ENCODE peak calls at places on chromosomes 12 and 14, in nine cellular contexts. N, G, C, O, K, W, S, U and Y are unnamed samples. For H3K4me1 and H3K36me3, the result is how much of the 10 kb centered on the place peaks cover.

GRCh38 chr12:69405466-69405865 is 45.9 kb downstream of the YEATS4 start:
- DNase-seq in C (no peak), O (no peak), K (peak), G (no peak), S (peak), U (no peak), W (peak), N (no peak), Y (no peak)

GRCh38 chr12:26939192-26939832 is 1.0 kb downstream of the FGFR1OP2 start:
- DNase-seq in C (no peak), G (no peak), S (no peak), N (no peak), O (no peak), K (no peak), W (peak), U (no peak), Y (no peak)

GRCh38 chr14:101351769-101352168 is 209.5 kb upstream of the DIO3 start:
- DNase-seq in U (no peak), O (no peak), S (peak), G (no peak), W (no peak), N (no peak), C (no peak), K (no peak), Y (no peak)

GRCh38 chr14:63901434-63902085 is 48.8 kb downstream of the SYNE2 start:
- DNase-seq in S (no peak), N (no peak), O (no peak), G (no peak), W (peak), C (no peak), K (no peak), U (no peak), Y (no peak)

GRCh38 chr12:84842406-84843013 is 70.1 kb downstream of the SLC6A15 start:
- DNase-seq in O (no peak), C (no peak), S (no peak), G (peak), N (no peak), K (peak), U (no peak), W (peak), Y (no peak)

GRCh38 chr14:61262082-61262481 is 19.1 kb downstream of the TMEM30B start:
- DNase-seq in W (peak), O (no peak), C (no peak), G (no peak), U (no peak), N (no peak), S (no peak), K (no peak), Y (no peak)

GRCh38 chr14:59349154-59349772 is 115.9 kb downstream of the GPR135 start:
- DNase-seq in U (no peak), N (no peak), W (no peak), C (no peak), K (no peak), O (no peak), S (no peak), G (no peak), Y (no peak)

GRCh38 chr14:73295198-73295796 is 58.0 kb downstream of the PAPLN start:
- DNase-seq in G (peak), U (no peak), W (peak), N (peak), C (peak), O (no peak), S (no peak), K (peak), Y (no peak)

GRCh38 chr14:23542261-23542660 is 9.3 kb downstream of the ZFHX2 start:
- DNase-seq in C (no peak), G (no peak), S (no peak), K (no peak), O (no peak), N (no peak), W (no peak), U (no peak), Y (no peak)

GRCh38 chr14:100239200-100239839 is 376 bp downstream of the YY1 start:
- DNase-seq in N (peak), W (no peak), O (peak), C (no peak), K (no peak), G (no peak), U (no peak), S (no peak), Y (no peak)

GRCh38 chr12:6961278-6961694 is 9.2 kb downstream of the PHB2 start:
- DNase-seq in G (no peak), N (peak), W (no peak), S (peak), C (peak), K (no peak), U (peak), O (peak), Y (peak)

GRCh38 chr14:99186956-99187690 is 84.9 kb downstream of the BCL11B start:
- DNase-seq in U (peak), K (no peak), O (no peak), N (no peak), W (no peak), C (no peak), G (no peak), S (no peak), Y (no peak)

GRCh38 chr12:10197879-10198278 is 14.8 kb upstream of the GABARAPL1 start:
- DNase-seq in C (no peak), O (no peak), S (no peak), U (no peak), N (no peak), G (no peak), W (no peak), K (no peak), Y (no peak)

GRCh38 chr14:52015411-52016030 is 26.2 kb downstream of the RTRAF start:
- DNase-seq in N (peak), K (peak), G (peak), C (no peak), O (no peak), W (peak), S (no peak), U (no peak), Y (no peak)

GRCh38 chr14:57617510-57617909 is 123.9 kb upstream of the CCDC198 start:
- DNase-seq in W (no peak), U (no peak), G (no peak), O (no peak), K (no peak), S (no peak), N (no peak), C (no peak), Y (no peak)

GRCh38 chr12:92717202-92717601 is 14.4 kb downstream of the PLEKHG7 start:
- DNase-seq in K (no peak), O (no peak), G (peak), N (no peak), U (no peak), W (peak), S (no peak), C (no peak), Y (no peak)

GRCh38 chr12:99670635-99671034 is 23.1 kb downstream of the GARIN6 start:
- DNase-seq in K (no peak), C (no peak), N (no peak), W (peak), S (no peak), G (no peak), O (no peak), U (no peak), Y (no peak)

GRCh38 chr12:119409043-119409442 is 74.5 kb downstream of the CCDC60 start:
- DNase-seq in W (no peak), N (no peak), C (no peak), G (no peak), S (no peak), O (no peak), K (no peak), U (no peak), Y (no peak)

GRCh38 chr14:25516838-25517237 is 466.9 kb upstream of the STXBP6 start:
- DNase-seq in G (peak), S (no peak), W (no peak), U (no peak), K (no peak), N (no peak), O (no peak), C (no peak), Y (no peak)

GRCh38 chr14:104926619-104927431 is 2.1 kb downstream of the PLD4 start:
- DNase-seq in K (no peak), O (peak), G (no peak), N (no peak), S (no peak), W (no peak), U (no peak), C (no peak), Y (peak)

GRCh38 chr12:116202433-116202832 is 75.1 kb downstream of the MED13L start:
- DNase-seq in O (no peak), S (no peak), K (no peak), W (no peak), G (no peak), U (no peak), N (no peak), C (no peak), Y (no peak)

GRCh38 chr12:101891462-101891971 is 14.1 kb downstream of the DRAM1 start:
- DNase-seq in S (no peak), U (no peak), C (peak), W (peak), N (no peak), G (no peak), O (no peak), K (peak), Y (peak)

DNA sequence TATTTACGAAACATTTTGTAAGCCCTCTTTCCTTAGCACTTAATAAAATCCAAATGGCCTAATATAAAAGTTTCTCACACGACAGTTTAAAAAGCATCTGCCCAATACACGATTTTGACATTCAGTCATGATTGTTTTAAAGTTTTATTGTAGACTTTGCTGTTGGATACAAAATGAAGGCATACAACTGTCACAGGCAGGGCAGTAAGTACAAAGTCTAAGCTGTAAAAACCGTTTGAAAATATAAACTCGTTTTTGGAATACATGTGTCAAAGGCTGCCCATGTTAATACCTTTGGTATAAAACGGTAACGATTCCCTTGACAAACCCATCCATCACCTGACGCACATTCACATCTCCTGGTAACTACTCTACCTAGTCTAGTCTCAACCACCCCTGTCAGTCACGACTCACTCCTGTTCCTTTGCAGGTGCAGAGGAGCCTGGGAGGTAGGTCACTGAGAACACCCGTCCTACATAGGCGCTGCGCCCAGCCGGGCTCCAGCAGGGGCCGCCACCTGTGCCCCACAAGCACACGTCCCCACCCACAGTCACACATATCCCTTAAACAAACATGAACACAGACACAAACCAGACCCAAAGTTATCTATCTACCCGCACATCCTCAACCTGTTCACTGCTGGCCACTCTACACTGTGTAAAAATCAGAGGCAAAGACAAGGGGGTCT is 27.1 kb downstream of the KCTD10 start:
- DNase-seq in U (no peak), O (no peak), K (no peak), W (no peak), N (no peak), G (no peak), S (no peak), C (no peak), Y (no peak)
- TF ChIP-seq CTCF in U (no peak), O (peak), K (peak), W (no peak), N (no peak), G (no peak), S (no peak), C (no peak), Y (no peak)

GRCh38 chr12:42498549-42499247 is 90.8 kb downstream of the PRICKLE1 start:
- DNase-seq in U (no peak), S (no peak), O (no peak), G (no peak), N (no peak), C (no peak), K (no peak), W (peak), Y (no peak)

GRCh38 chr12:42502671-42503070 is 86.9 kb downstream of the PRICKLE1 start:
- DNase-seq in S (no peak), G (no peak), C (no peak), U (no peak), N (no peak), K (no peak), O (no peak), W (no peak), Y (no peak)

GRCh38 chr12:42492267-42492666 is 97.3 kb downstream of the PRICKLE1 start:
- DNase-seq in G (no peak), U (no peak), K (no peak), C (no peak), S (no peak), N (no peak), W (no peak), O (no peak), Y (no peak)

GRCh38 chr12:42495244-42495643 is 94.3 kb downstream of the PRICKLE1 start:
- DNase-seq in W (no peak), C (no peak), S (no peak), U (no peak), N (no peak), G (no peak), K (no peak), O (no peak), Y (no peak)

DNA sequence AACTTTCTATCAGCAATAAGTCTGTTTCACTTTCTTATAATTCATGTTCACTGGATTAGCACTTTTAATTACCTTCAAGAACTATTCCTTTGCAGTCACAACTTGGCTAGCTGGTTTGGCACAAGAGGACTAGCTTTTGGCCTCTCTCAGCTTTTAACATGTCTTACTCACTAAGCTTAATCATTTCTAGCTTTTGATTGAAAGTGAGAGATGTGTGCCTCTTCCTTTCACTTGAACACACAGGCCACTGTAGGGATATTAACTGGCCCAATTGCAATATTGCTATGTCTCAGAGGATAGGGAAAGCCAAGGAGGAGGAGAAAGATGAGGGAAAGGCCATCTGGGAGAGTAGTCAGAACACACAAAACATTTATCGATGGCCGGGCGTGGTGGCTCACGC is 92.7 kb downstream of the PRICKLE1 start:
- DNase-seq in O (no peak), G (no peak), S (no peak), U (no peak), W (no peak), C (no peak), N (no peak), K (no peak), Y (no peak)
- H3K4me1 ChIP-seq in O (under half), G (under half), S (under half), U (under half), W (under half), C (under half), N (under half), K (under half), Y (under half)

GRCh38 chr12:53484686-53485567 is 14.3 kb downstream of the MAP3K12 start:
- DNase-seq in N (no peak), W (no peak), U (no peak), O (no peak), G (no peak), S (no peak), C (no peak), K (no peak), Y (no peak)

GRCh38 chr12:53482626-53483165 is 16.6 kb downstream of the MAP3K12 start:
- DNase-seq in K (no peak), U (no peak), C (no peak), G (no peak), S (no peak), O (no peak), N (no peak), W (no peak), Y (no peak)

GRCh38 chr12:53483225-53483978 is 15.9 kb downstream of the MAP3K12 start:
- DNase-seq in N (no peak), U (no peak), O (no peak), G (no peak), C (no peak), W (no peak), K (no peak), S (no peak), Y (no peak)

GRCh38 chr12:53481957-53482586 is 17.2 kb downstream of the MAP3K12 start:
- DNase-seq in O (no peak), W (no peak), K (peak), U (peak), S (no peak), C (no peak), G (peak), N (no peak), Y (no peak)

GRCh38 chr12:53483979-53484377 is 15.3 kb downstream of the MAP3K12 start:
- DNase-seq in K (no peak), G (no peak), S (no peak), C (no peak), W (no peak), U (no peak), O (no peak), N (no peak), Y (no peak)
- H3K36me3 ChIP-seq in K (under half), G (under half), S (half or more), C (under half), W (half or more), U (under half), O (half or more), N (under half), Y (under half)

GRCh38 chr14:92603309-92604257 is 90.0 kb downstream of the RIN3 start:
- DNase-seq in S (no peak), K (no peak), U (peak), N (peak), C (peak), O (peak), W (peak), G (peak), Y (no peak)
- TF ChIP-seq CTCF in S (peak), K (no peak), U (peak), N (peak), C (no peak), O (peak), W (peak), G (no peak), Y (no peak)

DNA sequence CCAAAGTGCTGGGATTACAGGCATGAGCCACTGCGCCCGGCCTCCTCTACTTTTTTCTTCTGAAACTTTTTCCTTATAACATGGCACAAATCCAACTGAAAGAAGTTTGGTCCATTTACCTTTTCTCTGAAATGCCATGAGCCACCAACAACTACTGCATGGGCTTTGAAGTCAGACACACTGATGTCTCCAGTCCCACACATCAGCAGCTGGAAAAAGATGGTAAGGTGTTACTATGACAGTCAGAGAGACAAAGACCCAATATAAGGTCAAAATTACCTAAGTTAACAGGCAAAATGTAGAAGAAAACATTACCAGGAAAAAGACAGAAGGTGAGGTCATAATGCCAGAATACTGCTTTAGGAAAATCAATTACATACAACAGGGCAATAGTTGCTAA is 48.2 kb downstream of the AREL1 start:
- DNase-seq in W (no peak), O (no peak), C (no peak), K (no peak), S (no peak), N (no peak), G (no peak), U (no peak), Y (no peak)
- H3K4me1 ChIP-seq in W (under half), O (under half), C (under half), K (under half), S (under half), N (under half), G (under half), U (under half), Y (under half)

DNA sequence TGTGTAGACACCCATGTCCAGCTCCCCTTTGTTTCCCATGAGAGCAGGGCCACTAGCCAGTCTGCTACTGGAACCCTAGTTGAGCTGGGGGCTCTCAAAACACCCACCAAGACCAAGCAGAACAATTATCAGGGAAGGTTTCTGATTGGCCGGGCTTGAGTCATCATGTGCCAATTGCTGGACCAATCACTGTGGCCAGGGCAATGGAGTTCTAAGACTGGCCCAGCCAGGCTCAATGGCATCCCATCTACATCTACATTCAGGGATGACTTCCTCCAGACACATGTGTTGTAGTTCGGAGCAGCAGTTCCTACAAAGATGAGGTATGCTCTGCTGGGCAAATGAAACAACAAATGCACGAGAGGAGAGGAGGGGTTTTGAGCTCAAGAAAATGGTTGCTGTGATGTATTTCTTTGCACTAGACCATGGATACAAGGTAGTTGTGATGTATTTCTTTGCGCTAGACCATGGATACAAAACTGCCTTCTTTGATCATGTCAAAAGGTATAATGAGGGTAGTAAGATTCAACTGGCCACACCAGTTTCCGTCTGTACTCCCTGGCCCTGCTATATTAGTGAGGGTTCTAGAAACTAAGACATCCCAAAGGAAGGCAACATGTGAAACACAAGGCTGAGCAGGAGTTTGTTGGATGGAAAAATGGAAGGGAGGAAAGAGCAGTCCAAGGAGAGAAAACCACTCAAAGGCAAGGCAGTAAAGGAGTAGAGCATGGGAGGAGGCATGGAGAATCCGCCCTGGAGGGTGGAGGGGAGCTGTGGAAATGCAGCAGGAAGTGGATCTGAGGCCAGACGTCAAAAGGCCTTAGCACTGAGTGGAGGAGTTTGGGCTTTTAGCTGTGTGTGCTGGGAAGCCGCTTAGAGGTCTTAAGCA is 8.9 kb upstream of the WSCD2 start:
- DNase-seq in N (no peak), S (no peak), W (no peak), K (no peak), U (no peak), C (no peak), O (no peak), G (no peak), Y (no peak)
- H3K36me3 ChIP-seq in N (under half), S (under half), W (under half), K (under half), U (under half), C (under half), O (under half), G (under half), Y (under half)

DNA sequence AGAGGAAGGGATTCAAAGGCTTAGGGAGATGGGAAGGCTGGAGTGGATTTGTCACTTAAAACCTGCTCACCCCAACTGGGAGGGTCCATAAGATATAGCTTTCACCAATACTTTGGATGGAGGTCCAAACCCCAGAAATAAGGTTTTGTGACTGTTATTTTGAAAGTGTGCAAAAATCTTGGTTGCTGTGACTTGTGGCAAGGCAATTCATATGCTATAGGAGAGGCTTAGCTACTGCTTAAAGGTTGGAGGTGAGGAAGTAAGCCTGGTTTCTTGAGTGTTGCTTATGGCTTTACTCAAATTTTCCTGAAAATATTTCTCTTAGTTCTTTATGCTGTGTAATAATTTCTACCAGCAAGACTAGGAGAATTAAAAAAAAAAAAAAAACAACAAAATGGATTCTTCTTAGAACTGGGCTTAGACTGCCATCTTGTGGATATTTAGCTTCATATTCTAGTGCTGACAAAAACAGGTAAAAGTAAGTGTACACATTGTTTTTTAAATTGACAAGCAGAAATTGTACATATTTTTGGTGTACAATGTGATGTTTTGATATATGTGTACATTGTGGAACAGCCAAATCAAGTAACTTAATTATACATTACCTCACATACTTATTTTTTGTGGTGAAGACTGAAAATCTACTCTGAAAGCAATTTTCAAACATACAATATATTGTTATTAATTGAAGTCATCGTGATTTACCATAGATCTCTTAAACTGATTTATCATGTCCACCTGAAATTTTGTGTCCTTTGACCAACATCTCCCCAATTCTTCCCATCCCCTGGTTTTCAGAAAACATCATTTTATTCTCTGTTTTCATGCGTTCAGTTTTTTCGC is 23.0 kb downstream of the PDE6H start:
- DNase-seq in U (no peak), C (no peak), W (peak), N (no peak), G (peak), O (no peak), K (peak), S (no peak), Y (no peak)
- TF ChIP-seq CTCF in U (peak), C (no peak), W (peak), N (peak), G (peak), O (peak), K (peak), S (peak), Y (peak)